ENCODE peak calls at places on chromosomes 7 and 10, in seven cellular contexts. E, R, X, U, N, F and Z are unnamed samples.
A peak's percentile ranks its signal among the peaks of the same experiment; 100 is the strongest.

GRCh38 chr7:97732567-97733275 is 835 bp downstream of the TAC1 start:
- DNase-seq in U (no peak), F (peak; percentile 1), X (no peak), R (peak; percentile 45), E (no peak), N (no peak), Z (no peak)

GRCh38 chr7:139745330-139746143 is 32.3 kb downstream of the HIPK2 start:
- DNase-seq in E (no peak), U (peak; percentile 57), F (peak; percentile 27), R (peak; percentile 34), X (no peak), N (no peak), Z (peak; percentile 69)

GRCh38 chr7:99365318-99366141 is 9.0 kb upstream of the ARPC1B start:
- DNase-seq in R (peak; percentile 40), E (peak; percentile 61), U (no peak), X (no peak), N (no peak), F (no peak), Z (no peak)

GRCh38 chr7:123797673-123798526 is 47.1 kb upstream of the HYAL4 start:
- DNase-seq in F (peak; percentile 95), R (peak; percentile 28), X (peak; percentile 45), N (peak; percentile 99), E (peak; percentile 26), U (peak; percentile 73), Z (peak; percentile 86)

GRCh38 chr10:299512-299911 is 164.3 kb downstream of the ZMYND11 start:
- DNase-seq in X (no peak), N (no peak), F (no peak), U (no peak), E (no peak), R (no peak), Z (no peak)

GRCh38 chr7:106418094-106418493 is 133.3 kb upstream of the NAMPT start:
- DNase-seq in N (no peak), E (no peak), F (peak; percentile 55), U (peak; percentile 79), X (no peak), R (no peak), Z (peak; percentile 90)

GRCh38 chr7:13790611-13791010 is 198.9 kb downstream of the ETV1 start:
- DNase-seq in R (no peak), X (no peak), E (no peak), N (no peak), F (no peak), U (no peak), Z (no peak)

GRCh38 chr10:43160067-43160918 is 22.0 kb downstream of the CSGALNACT2 start:
- DNase-seq in E (no peak), U (peak; percentile 85), X (peak; percentile 48), N (no peak), R (no peak), F (peak; percentile 81), Z (peak; percentile 68)

GRCh38 chr10:17062493-17063487 is 66.8 kb downstream of the CUBN start:
- DNase-seq in E (no peak), R (peak; percentile 6), F (peak; percentile 89), X (no peak), N (peak; percentile 70), U (peak; percentile 91), Z (peak; percentile 90)

GRCh38 chr10:33365871-33366411 is 31.5 kb upstream of the NRP1 start:
- DNase-seq in R (no peak), E (no peak), N (peak; percentile 37), X (peak; percentile 92), F (peak; percentile 97), U (peak; percentile 98), Z (peak; percentile 83)

GRCh38 chr10:103739039-103739764 is 116.2 kb downstream of the SH3PXD2A start:
- DNase-seq in R (peak; percentile 70), U (peak; percentile 96), F (peak; percentile 95), X (peak; percentile 92), N (peak; percentile 48), E (peak; percentile 44), Z (peak; percentile 98)

GRCh38 chr10:43692051-43692825 is 43.6 kb upstream of the ZNF32 start:
- DNase-seq in F (peak; percentile 92), E (no peak), N (no peak), X (peak; percentile 85), R (no peak), U (peak; percentile 82), Z (peak; percentile 60)

GRCh38 chr10:95241533-95241932 is 47.5 kb downstream of the ACSM6 start:
- DNase-seq in E (no peak), X (no peak), R (no peak), F (no peak), N (no peak), U (no peak), Z (no peak)

GRCh38 chr7:981793-982510 is 1.0 kb upstream of the CYP2W1 start:
- DNase-seq in X (no peak), E (peak; percentile 56), R (no peak), F (no peak), N (no peak), U (no peak), Z (no peak)

GRCh38 chr7:91375378-91375777 is 111.1 kb downstream of the FZD1 start:
- DNase-seq in N (no peak), X (no peak), E (no peak), U (no peak), F (no peak), R (peak; percentile 45), Z (no peak)

GRCh38 chr7:117827861-117828260 is 45.4 kb downstream of the CTTNBP2 start:
- DNase-seq in U (peak; percentile 69), F (peak; percentile 72), X (no peak), E (peak; percentile 7), R (no peak), N (peak; percentile 73), Z (peak; percentile 78)

GRCh38 chr7:145957160-145957890 is 159.3 kb upstream of the CNTNAP2 start:
- DNase-seq in R (no peak), U (no peak), E (no peak), N (no peak), X (no peak), F (no peak), Z (no peak)

GRCh38 chr7:99209781-99210180 is 1.9 kb upstream of the KPNA7 start:
- DNase-seq in R (no peak), X (no peak), U (no peak), F (peak; percentile 13), N (no peak), E (no peak), Z (no peak)

GRCh38 chr10:111200505-111201186 is 123.8 kb downstream of the ADRA2A start:
- DNase-seq in F (no peak), X (no peak), N (no peak), R (no peak), U (no peak), E (no peak), Z (no peak)

GRCh38 chr7:4849390-4849789 is 12.4 kb downstream of the PAPOLB start:
- DNase-seq in F (peak; percentile 35), U (peak; percentile 38), E (peak; percentile 28), R (peak; percentile 67), N (no peak), X (no peak), Z (peak; percentile 70)

DNA sequence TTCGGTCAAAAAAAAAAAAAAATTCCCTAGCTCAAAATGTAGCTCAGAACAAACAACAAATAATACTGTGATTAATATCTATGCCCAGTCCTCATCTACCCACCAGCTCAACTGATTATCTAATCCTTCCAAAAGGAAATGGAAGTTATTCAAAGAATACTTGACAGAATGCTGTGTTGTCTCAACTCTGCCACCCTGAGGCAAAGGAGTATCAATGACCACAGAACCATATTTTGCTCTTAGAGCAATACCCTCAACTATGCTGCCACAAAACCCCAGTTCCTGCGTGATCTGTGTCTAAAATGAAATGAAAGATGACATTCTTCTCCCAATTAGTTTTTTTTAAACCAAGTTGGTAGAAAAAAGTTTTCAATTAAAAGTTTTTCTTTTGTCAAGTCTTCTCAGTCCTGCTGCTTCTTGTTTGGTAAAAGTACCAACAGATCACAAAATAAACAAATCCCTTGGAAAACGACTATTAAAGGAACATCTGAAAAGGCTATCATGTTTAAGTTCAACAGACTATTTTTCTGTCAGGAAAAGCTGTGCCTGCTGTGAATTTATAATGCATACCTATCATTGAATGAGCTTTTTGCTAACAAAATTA is 21.6 kb downstream of the RBM28 start:
- DNase-seq in X (peak; percentile 24), U (peak; percentile 60), F (peak; percentile 59), E (no peak), R (peak; percentile 34), N (no peak), Z (peak; percentile 49)
- TF ChIP-seq CTCF in X (peak; percentile 58), U (peak; percentile 59), F (peak; percentile 59), E (no peak), R (peak; percentile 50), N (peak; percentile 54), Z (peak; percentile 53)

GRCh38 chr10:71565284-71566000 is 154.1 kb downstream of the C10orf105 start:
- DNase-seq in N (no peak), F (no peak), R (no peak), X (no peak), U (no peak), E (no peak), Z (no peak)

GRCh38 chr10:71567006-71567405 is 152.6 kb downstream of the C10orf105 start:
- DNase-seq in X (no peak), N (no peak), F (no peak), R (no peak), U (no peak), E (no peak), Z (no peak)

GRCh38 chr10:71571460-71572175 is 148.0 kb downstream of the C10orf105 start:
- DNase-seq in U (no peak), R (no peak), N (no peak), X (no peak), F (no peak), E (peak; percentile 40), Z (no peak)

GRCh38 chr10:71569775-71570588 is 149.6 kb downstream of the C10orf105 start:
- DNase-seq in N (no peak), E (peak; percentile 71), R (peak; percentile 90), F (peak; percentile 54), X (no peak), U (peak; percentile 34), Z (peak; percentile 43)

DNA sequence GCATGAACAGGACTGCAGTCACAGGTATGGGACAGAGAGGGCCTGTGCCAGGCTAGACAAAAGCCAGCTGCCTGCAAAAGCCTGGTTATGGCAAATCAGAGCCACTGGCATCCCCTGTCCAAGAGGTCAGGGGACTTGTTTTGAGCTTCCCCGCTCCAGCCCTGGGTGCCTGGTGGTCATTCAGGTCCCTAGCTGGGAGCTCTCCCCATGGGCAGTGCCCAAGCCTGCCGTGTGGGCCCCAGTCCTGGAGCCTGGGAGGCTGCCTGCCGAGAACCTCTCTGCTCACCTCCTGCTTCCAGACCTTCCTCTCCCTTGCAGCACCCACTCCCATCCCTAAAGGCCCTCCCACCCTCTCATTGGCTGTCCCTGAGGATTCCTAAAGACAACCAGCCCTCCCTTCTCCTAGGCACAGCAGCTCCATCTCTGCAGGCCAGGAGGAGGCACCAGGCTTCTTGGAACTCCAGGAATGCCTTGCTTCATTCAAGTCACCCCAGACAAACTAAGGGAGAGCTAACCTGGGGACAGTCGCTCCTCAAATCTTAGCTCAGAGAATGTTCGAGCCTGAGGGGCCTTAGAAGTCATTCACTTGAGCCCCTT is 150.6 kb downstream of the C10orf105 start:
- DNase-seq in X (no peak), R (no peak), F (no peak), E (no peak), N (no peak), U (no peak), Z (no peak)
- H3K4me3 ChIP-seq in X (no peak overlapping the region), R (no peak overlapping the region), F (no peak overlapping the region), E (no peak overlapping the region), N (no peak overlapping the region), U (no peak overlapping the region), Z (no peak overlapping the region)

GRCh38 chr10:116742367-116743265 is at the start of gene HSPA12A:
- DNase-seq in E (peak; percentile 64), F (peak; percentile 71), U (peak; percentile 80), R (peak; percentile 92), N (peak; percentile 40), X (peak; percentile 57), Z (peak; percentile 81)
- TF ChIP-seq CTCF in E (no peak), F (no peak), U (no peak), R (no peak), N (no peak), X (no peak), Z (peak; percentile 3)

GRCh38 chr7:55127135-55127551 is 108.3 kb downstream of the EGFR start:
- DNase-seq in R (no peak), E (no peak), F (no peak), X (no peak), U (peak; percentile 73), N (no peak), Z (no peak)
- H3K4me3 ChIP-seq in R (no peak overlapping the region), E (no peak overlapping the region), F (no peak overlapping the region), X (no peak overlapping the region), U (no peak overlapping the region), N (no peak overlapping the region), Z (no peak overlapping the region)